ENCODE peak calls at places on chromosomes 6 and 20, in nine cellular contexts. C is sigmoid colon, P is upper lobe of left lung, S is transverse colon, L is endothelial cell of umbilical vein, T is stomach, N is spleen, K is HL-60, H is breast epithelium. B is an unnamed sample.
A peak's percentile ranks its signal among the peaks of the same experiment; 100 is the strongest.

GRCh38 chr20:59075934-59076508 is 33.4 kb upstream of the PRELID3B start:
- DNase-seq in S (no peak), P (no peak), K (no peak), T (no peak), H (no peak), C (no peak), N (no peak), L (no peak), B (no peak)

GRCh38 chr6:21384211-21384610 is 209.3 kb upstream of the SOX4 start:
- DNase-seq in H (no peak), T (no peak), S (no peak), C (no peak), N (no peak), L (no peak), K (no peak), P (peak; percentile 37), B (no peak)

GRCh38 chr20:46347831-46348230 is 39.5 kb upstream of the CDH22 start:
- DNase-seq in K (no peak), H (no peak), N (no peak), P (no peak), L (no peak), C (no peak), S (no peak), T (no peak), B (no peak)

GRCh38 chr6:15481892-15482291 is 180.9 kb downstream of the DTNBP1 start:
- DNase-seq in P (no peak), K (no peak), S (no peak), T (no peak), H (no peak), N (no peak), L (no peak), C (no peak), B (peak; percentile 90)

GRCh38 chr6:126054258-126054702 is 67.9 kb downstream of the TRMT11 start:
- DNase-seq in N (no peak), K (no peak), T (no peak), H (no peak), C (no peak), P (no peak), S (no peak), L (no peak), B (peak; percentile 79)

GRCh38 chr6:110188791-110189190 is 8.6 kb downstream of the CDC40 start:
- DNase-seq in N (no peak), C (no peak), H (no peak), K (no peak), P (no peak), L (no peak), T (no peak), S (no peak), B (no peak)

GRCh38 chr6:168956884-168957730 is 296.5 kb downstream of the THBS2 start:
- DNase-seq in H (no peak), N (peak; percentile 82), C (peak; percentile 90), P (peak; percentile 56), S (peak; percentile 73), T (peak; percentile 67), K (peak; percentile 35), L (peak; percentile 17), B (peak; percentile 34)

GRCh38 chr6:112007805-112008204 is 46.1 kb upstream of the CCN6 start:
- DNase-seq in S (peak; percentile 11), H (no peak), K (peak; percentile 22), T (no peak), N (no peak), P (peak; percentile 77), L (peak; percentile 57), C (peak; percentile 73), B (no peak)

GRCh38 chr20:15071010-15071808 is 733.8 kb upstream of the FLRT3 start:
- DNase-seq in T (no peak), S (no peak), N (no peak), P (no peak), K (no peak), C (no peak), H (no peak), L (no peak), B (no peak)

GRCh38 chr6:44289726-44290125 is 19.5 kb downstream of the TMEM151B start:
- DNase-seq in S (no peak), P (no peak), K (no peak), C (no peak), H (no peak), L (no peak), T (no peak), N (no peak), B (no peak)

GRCh38 chr20:21508230-21509078 is 5.4 kb downstream of the NKX2-2 start:
- DNase-seq in K (no peak), S (no peak), N (no peak), T (no peak), C (no peak), L (no peak), P (no peak), H (no peak), B (no peak)

DNA sequence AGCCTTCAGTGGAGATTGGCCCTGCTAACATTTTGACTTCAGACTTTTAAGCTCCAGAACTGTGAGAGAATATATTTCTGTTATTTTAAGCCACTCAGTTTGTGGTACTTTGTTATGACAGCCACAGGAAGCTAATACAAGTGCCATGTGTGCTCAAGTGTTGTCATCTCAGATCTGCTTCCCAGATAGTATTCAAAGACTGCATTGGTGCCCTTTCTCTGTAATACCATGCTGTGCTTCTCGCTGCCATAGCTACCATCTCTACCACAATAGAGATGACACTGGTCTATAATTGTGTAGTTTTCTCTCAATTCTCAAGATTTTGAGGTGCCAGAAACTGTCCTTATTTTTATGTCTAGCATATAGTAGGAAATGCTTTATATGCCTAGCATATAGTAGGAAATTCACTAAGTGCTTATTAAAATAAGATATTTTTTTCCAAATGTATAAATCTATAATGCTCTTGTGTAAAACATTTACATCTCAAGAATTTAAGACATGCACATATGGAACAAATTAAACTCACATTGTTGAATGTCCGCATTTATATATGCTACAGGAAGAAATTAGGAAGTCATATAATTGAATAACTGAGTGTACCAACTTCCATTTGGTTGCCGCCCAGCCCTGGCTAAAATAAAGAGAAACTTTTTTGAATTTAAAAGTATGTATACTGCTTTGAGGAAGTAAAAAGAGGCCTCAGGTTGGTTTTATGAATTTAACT is 77.6 kb downstream of the TPBG start:
- DNase-seq in C (no peak), P (no peak), N (no peak), K (no peak), S (no peak), H (no peak), T (no peak), L (no peak), B (no peak)
- TF ChIP-seq POLR2AphosphoS5 in C (no peak), P (no peak), N (no peak), K (no peak), S (no peak), H (no peak), T (no peak), L (no peak), B (no peak)

GRCh38 chr6:33621396-33622388 is 570 bp downstream of the ITPR3 start:
- DNase-seq in S (peak; percentile 60), H (no peak), P (peak; percentile 58), C (peak; percentile 80), L (peak; percentile 34), T (peak; percentile 63), K (no peak), N (peak; percentile 86), B (peak; percentile 82)

GRCh38 chr6:33620584-33621395 is at the start of gene ITPR3:
- DNase-seq in N (peak; percentile 92), P (peak; percentile 76), C (peak; percentile 80), L (peak; percentile 53), H (no peak), K (no peak), T (peak; percentile 79), S (peak; percentile 81), B (peak; percentile 93)

GRCh38 chr6:33619166-33619565 is 2.0 kb upstream of the ITPR3 start:
- DNase-seq in N (no peak), H (no peak), L (no peak), S (no peak), C (no peak), K (no peak), T (no peak), P (no peak), B (no peak)

GRCh38 chr6:33622456-33623431 is 1.6 kb downstream of the ITPR3 start:
- DNase-seq in P (peak; percentile 77), L (no peak), H (no peak), S (peak; percentile 59), K (no peak), T (peak; percentile 63), N (no peak), C (no peak), B (peak; percentile 55)

DNA sequence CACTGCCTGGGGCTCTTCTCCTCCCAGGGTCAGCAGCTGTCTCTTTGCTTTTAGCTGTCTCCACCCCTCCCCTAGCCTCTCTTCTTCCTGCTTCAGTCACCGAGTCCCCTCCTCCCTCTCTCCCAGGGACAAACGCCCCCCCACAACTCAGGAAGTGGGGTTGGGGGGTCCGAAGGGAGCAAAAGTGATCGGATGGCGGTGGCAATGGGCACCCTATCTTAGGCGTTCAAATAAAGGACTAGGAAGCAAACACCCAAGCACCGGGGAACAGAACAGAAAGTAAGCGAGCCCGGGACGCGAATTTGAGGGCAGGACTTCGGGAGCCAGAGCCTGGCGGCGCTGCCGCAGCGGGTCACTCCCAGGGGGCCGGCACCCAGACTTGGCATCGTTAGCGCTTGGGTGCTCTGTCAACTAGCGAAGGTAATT is 951 bp upstream of the ITPR3 start:
- DNase-seq in L (peak; percentile 60), H (no peak), T (peak; percentile 74), K (no peak), N (peak; percentile 84), S (peak; percentile 63), P (peak; percentile 55), C (no peak), B (peak; percentile 61)
- TF ChIP-seq POLR2AphosphoS5 in L (no peak), H (peak; percentile 21), T (no peak), K (no peak), N (no peak), S (no peak), P (peak; percentile 13), C (no peak), B (no peak)

GRCh38 chr6:45654673-45655072 is 276.9 kb upstream of the SUPT3H start:
- DNase-seq in C (no peak), N (no peak), L (no peak), T (no peak), H (no peak), P (no peak), K (no peak), S (no peak), B (no peak)

GRCh38 chr6:45653117-45653883 is 275.6 kb upstream of the SUPT3H start:
- DNase-seq in N (no peak), P (no peak), K (no peak), S (no peak), T (no peak), H (no peak), C (no peak), L (no peak), B (no peak)

GRCh38 chr6:45657243-45657642 is 279.5 kb upstream of the SUPT3H start:
- DNase-seq in C (no peak), K (no peak), T (no peak), H (no peak), N (no peak), P (no peak), S (no peak), L (no peak), B (no peak)

GRCh38 chr6:45658396-45658795 is 280.7 kb upstream of the SUPT3H start:
- DNase-seq in H (no peak), P (no peak), K (no peak), N (no peak), S (no peak), C (no peak), L (no peak), T (no peak), B (no peak)

GRCh38 chr6:45655630-45656422 is 278.1 kb upstream of the SUPT3H start:
- DNase-seq in C (no peak), K (no peak), S (no peak), L (peak; percentile 51), T (no peak), P (no peak), H (no peak), N (no peak), B (no peak)
- TF ChIP-seq POLR2AphosphoS5 in C (peak; percentile 66), K (no peak), S (no peak), L (peak; percentile 25), T (no peak), P (no peak), H (no peak), N (no peak), B (no peak)

GRCh38 chr6:143060806-143061596 is at the start of gene AIG1:
- DNase-seq in T (no peak), N (peak; percentile 94), K (peak; percentile 44), H (peak; percentile 79), L (peak; percentile 63), C (no peak), S (no peak), P (no peak), B (peak; percentile 91)
- TF ChIP-seq POLR2AphosphoS5 in T (no peak), N (no peak), K (peak; percentile 50), H (no peak), L (peak; percentile 62), C (no peak), S (no peak), P (peak; percentile 6), B (peak; percentile 54)

B was measured in K562.